ENCODE peak calls at places on chromosomes 16 and 17, in five cellular contexts. R is nucleus accumbens, H is ACHN, B is iris pigment epithelial cell, G is germinal center. F is an unnamed sample.

GRCh38 chr17:39261286-39261685 is 35.5 kb upstream of the STAC2 start:
- DNase-seq in R (no peak), H (no peak), B (no peak), G (no peak), F (no peak)

GRCh38 chr17:80948091-80948960 is 43.3 kb upstream of the CHMP6 start:
- DNase-seq in R (no peak), H (no peak), B (no peak), G (no peak), F (no peak)

GRCh38 chr17:416293-417206 is 63.9 kb upstream of the RPH3AL start:
- DNase-seq in R (no peak), H (no peak), B (no peak), G (peak), F (no peak)

GRCh38 chr16:49588061-49588460 is 214.5 kb downstream of the C16orf78 start:
- DNase-seq in R (no peak), H (no peak), B (no peak), G (no peak), F (no peak)

GRCh38 chr17:75535119-75535537 is 9.6 kb downstream of the LLGL2 start:
- DNase-seq in R (no peak), H (no peak), B (no peak), G (no peak), F (no peak)

GRCh38 chr17:40812639-40813038 is 9.8 kb downstream of the KRT10 start:
- DNase-seq in R (no peak), H (no peak), B (no peak), G (no peak), F (no peak)

GRCh38 chr16:67537270-67537635 is 8.6 kb downstream of the RIPOR1 start:
- DNase-seq in R (no peak), H (peak), B (peak), G (no peak), F (no peak)

GRCh38 chr17:193841-194806 is 12.7 kb upstream of the DOC2B start:
- DNase-seq in R (no peak), H (no peak), B (no peak), G (no peak), F (no peak)

GRCh38 chr16:15033309-15033707 is 22.6 kb downstream of the NTAN1 start:
- DNase-seq in R (no peak), H (peak), B (no peak), G (no peak), F (no peak)

GRCh38 chr16:1492923-1493745 is at the start of gene TELO2:
- DNase-seq in R (peak), H (peak), B (peak), G (peak), F (peak)

GRCh38 chr17:65515959-65516948 is 45.2 kb downstream of the AXIN2 start:
- DNase-seq in R (no peak), H (no peak), B (peak), G (no peak), F (no peak)

GRCh38 chr17:62824290-62825135 is 16.4 kb upstream of the MARCHF10 start:
- DNase-seq in R (no peak), H (peak), B (peak), G (no peak), F (no peak)

GRCh38 chr16:84999200-84999599 is 12.1 kb downstream of the ZDHHC7 start:
- DNase-seq in R (no peak), H (peak), B (peak), G (no peak), F (no peak)

GRCh38 chr16:706189-707061 is 824 bp upstream of the FBXL16 start:
- DNase-seq in R (no peak), H (no peak), B (no peak), G (no peak), F (no peak)

GRCh38 chr16:1781254-1781653 is 1.1 kb downstream of the SPSB3 start:
- DNase-seq in R (no peak), H (no peak), B (no peak), G (no peak), F (no peak)

GRCh38 chr17:51056813-51057510 is 63.7 kb downstream of the SPAG9 start:
- DNase-seq in R (no peak), H (peak), B (peak), G (peak), F (no peak)

GRCh38 chr16:79099701-79100100 is 500.8 kb downstream of the MAF start:
- DNase-seq in R (no peak), H (no peak), B (no peak), G (no peak), F (no peak)

GRCh38 chr17:49687878-49688491 is 10.1 kb upstream of the SPOP start:
- DNase-seq in R (no peak), H (no peak), B (peak), G (no peak), F (no peak)

GRCh38 chr16:84110527-84110926 is 6.2 kb downstream of the MBTPS1 start:
- DNase-seq in R (no peak), H (no peak), B (no peak), G (no peak), F (no peak)

GRCh38 chr17:59611503-59611902 is 8.2 kb upstream of the CLTC start:
- DNase-seq in R (no peak), H (no peak), B (no peak), G (no peak), F (no peak)

GRCh38 chr16:23729503-23730424 is 16.7 kb upstream of the ERN2 start:
- DNase-seq in R (no peak), H (peak), B (peak), G (no peak), F (no peak)

GRCh38 chr16:6105115-6105514 is 1007.5 kb upstream of the EEF2KMT start:
- DNase-seq in R (no peak), H (peak), B (no peak), G (no peak), F (no peak)

GRCh38 chr17:74043976-74044375 is 159.5 kb upstream of the RPL38 start:
- DNase-seq in R (no peak), H (no peak), B (no peak), G (no peak), F (no peak)

GRCh38 chr16:50213939-50214519 is 52.3 kb upstream of the ADCY7 start:
- DNase-seq in R (no peak), H (peak), B (peak), G (peak), F (peak)

GRCh38 chr17:21098934-21099687 is 27.7 kb upstream of the DHRS7B start:
- DNase-seq in R (peak), H (peak), B (peak), G (peak), F (no peak)

GRCh38 chr16:29925173-29925804 is 737 bp downstream of the KCTD13 start:
- DNase-seq in R (no peak), H (no peak), B (peak), G (no peak), F (no peak)

GRCh38 chr16:83963277-83964119 is 4.5 kb upstream of the NECAB2 start:
- DNase-seq in R (no peak), H (no peak), B (no peak), G (no peak), F (no peak)

GRCh38 chr16:30992381-30992780 is 7.4 kb downstream of the HSD3B7 start:
- DNase-seq in R (no peak), H (no peak), B (no peak), G (no peak), F (no peak)

GRCh38 chr16:55035037-55035436 is 104.4 kb downstream of the IRX5 start:
- DNase-seq in R (no peak), H (peak), B (no peak), G (peak), F (no peak)